ENCODE peak calls at places on chromosomes 3 and 15, in nine cellular contexts. S, H, A, K, G, D, N, U and E are unnamed samples.

GRCh38 chr3:191065183-191065805 is 133.7 kb upstream of the OSTN start:
- DNase-seq in A (no peak), G (no peak), U (no peak), K (no peak), N (peak; percentile 30), H (no peak), D (no peak), S (peak; percentile 80), E (no peak)

GRCh38 chr15:40016224-40016865 is 22.6 kb downstream of the SRP14 start:
- DNase-seq in G (no peak), H (no peak), U (no peak), N (peak; percentile 56), K (no peak), D (peak; percentile 34), A (no peak), S (peak; percentile 72), E (no peak)

GRCh38 chr15:69190091-69190490 is 29.7 kb downstream of the GLCE start:
- DNase-seq in D (no peak), K (no peak), U (no peak), N (no peak), H (no peak), S (no peak), A (no peak), G (no peak), E (no peak)

GRCh38 chr3:182618085-182618732 is 175.1 kb upstream of the ATP11B start:
- DNase-seq in H (peak; percentile 57), U (peak; percentile 37), A (peak; percentile 29), S (no peak), N (peak; percentile 47), D (no peak), K (peak; percentile 25), G (peak; percentile 15), E (no peak)

GRCh38 chr3:168330983-168331382 is 235.3 kb upstream of the GOLIM4 start:
- DNase-seq in D (no peak), A (no peak), K (no peak), G (no peak), U (no peak), H (no peak), N (no peak), S (no peak), E (no peak)

GRCh38 chr3:151916781-151917180 is 43.3 kb downstream of the SUCNR1 start:
- DNase-seq in N (no peak), K (no peak), H (no peak), G (no peak), S (no peak), D (no peak), U (no peak), A (no peak), E (no peak)

GRCh38 chr3:143924522-143925381 is 46.9 kb upstream of the DIPK2A start:
- DNase-seq in N (no peak), G (no peak), S (no peak), H (no peak), U (peak; percentile 38), K (no peak), D (no peak), A (no peak), E (no peak)

GRCh38 chr15:83854950-83855707 is 201.2 kb downstream of the ADAMTSL3 start:
- DNase-seq in D (peak; percentile 43), A (no peak), K (no peak), U (no peak), S (peak; percentile 41), G (no peak), N (no peak), H (no peak), E (no peak)

GRCh38 chr15:74238984-74239645 is 3.0 kb downstream of the CCDC33 start:
- DNase-seq in U (no peak), G (no peak), D (no peak), A (no peak), K (no peak), S (no peak), H (no peak), N (no peak), E (no peak)

GRCh38 chr15:35973019-35973418 is 427.1 kb upstream of the DPH6 start:
- DNase-seq in D (no peak), S (no peak), U (no peak), H (no peak), N (no peak), G (no peak), K (no peak), A (no peak), E (no peak)

GRCh38 chr3:144989756-144990155 is 1018.1 kb downstream of the DIPK2A start:
- DNase-seq in U (no peak), S (peak; percentile 0), K (no peak), G (no peak), H (no peak), N (peak; percentile 59), D (no peak), A (peak; percentile 70), E (no peak)

GRCh38 chr3:134387293-134387692 is 13.0 kb upstream of the AMOTL2 start:
- DNase-seq in G (no peak), H (no peak), U (no peak), K (no peak), D (no peak), N (no peak), S (no peak), A (no peak), E (no peak)

GRCh38 chr3:30774062-30774461 is 120.4 kb downstream of the GADL1 start:
- DNase-seq in H (no peak), S (no peak), D (no peak), A (no peak), N (no peak), K (no peak), G (no peak), U (no peak), E (no peak)

GRCh38 chr15:68272797-68273271 is 4.7 kb upstream of the FEM1B start:
- DNase-seq in A (no peak), U (no peak), N (peak; percentile 80), S (peak; percentile 86), K (peak; percentile 70), G (no peak), D (no peak), H (no peak), E (no peak)

GRCh38 chr3:194987571-194988494 is 283.1 kb downstream of the XXYLT1 start:
- DNase-seq in N (no peak), K (no peak), G (no peak), A (peak; percentile 55), D (no peak), U (no peak), H (no peak), S (peak; percentile 10), E (no peak)

GRCh38 chr3:52483577-52484495 is 11.3 kb upstream of the STAB1 start:
- DNase-seq in H (no peak), A (no peak), K (no peak), S (peak; percentile 68), D (no peak), N (no peak), U (no peak), G (no peak), E (no peak)

GRCh38 chr3:50627407-50628051 is 10.6 kb downstream of the MAPKAPK3 start:
- DNase-seq in S (peak; percentile 69), D (no peak), A (peak; percentile 72), K (peak; percentile 56), G (no peak), U (no peak), N (peak; percentile 78), H (peak; percentile 85), E (peak; percentile 33)

GRCh38 chr3:123202451-123202850 is 708 bp downstream of the SEC22A start:
- DNase-seq in H (peak; percentile 4), U (no peak), K (peak; percentile 14), A (peak; percentile 22), G (peak; percentile 9), S (peak; percentile 2), N (peak; percentile 3), D (no peak), E (peak; percentile 7)

GRCh38 chr3:141059816-141060215 is 8.7 kb downstream of the SPSB4 start:
- DNase-seq in H (no peak), U (no peak), G (no peak), D (no peak), N (no peak), S (no peak), K (no peak), A (no peak), E (no peak)

GRCh38 chr3:97102641-97103040 is 288.2 kb downstream of the EPHA6 start:
- DNase-seq in G (no peak), A (no peak), D (no peak), S (no peak), N (no peak), H (no peak), K (no peak), U (no peak), E (no peak)

GRCh38 chr3:52530918-52531635 is 2.6 kb downstream of the NT5DC2 start:
- DNase-seq in D (no peak), S (no peak), G (no peak), U (no peak), N (no peak), H (no peak), A (no peak), K (no peak), E (peak; percentile 9)

GRCh38 chr15:45588199-45588910 is 1.2 kb downstream of the BLOC1S6 start:
- DNase-seq in D (no peak), A (peak; percentile 16), N (peak; percentile 16), S (peak; percentile 41), U (peak; percentile 13), K (no peak), H (no peak), G (no peak), E (no peak)
- TF ChIP-seq CTCF in D (no peak), A (no peak), N (no peak), S (no peak), U (no peak), K (no peak), H (no peak), G (no peak), E (no peak)

GRCh38 chr3:157130881-157131251 is 29.1 kb downstream of the CCNL1 start:
- DNase-seq in H (no peak), A (no peak), K (no peak), S (no peak), G (no peak), D (no peak), U (no peak), N (no peak), E (no peak)
- TF ChIP-seq CTCF in H (no peak), A (no peak), K (no peak), S (no peak), G (no peak), D (no peak), U (no peak), N (no peak), E (peak; percentile 9)

DNA sequence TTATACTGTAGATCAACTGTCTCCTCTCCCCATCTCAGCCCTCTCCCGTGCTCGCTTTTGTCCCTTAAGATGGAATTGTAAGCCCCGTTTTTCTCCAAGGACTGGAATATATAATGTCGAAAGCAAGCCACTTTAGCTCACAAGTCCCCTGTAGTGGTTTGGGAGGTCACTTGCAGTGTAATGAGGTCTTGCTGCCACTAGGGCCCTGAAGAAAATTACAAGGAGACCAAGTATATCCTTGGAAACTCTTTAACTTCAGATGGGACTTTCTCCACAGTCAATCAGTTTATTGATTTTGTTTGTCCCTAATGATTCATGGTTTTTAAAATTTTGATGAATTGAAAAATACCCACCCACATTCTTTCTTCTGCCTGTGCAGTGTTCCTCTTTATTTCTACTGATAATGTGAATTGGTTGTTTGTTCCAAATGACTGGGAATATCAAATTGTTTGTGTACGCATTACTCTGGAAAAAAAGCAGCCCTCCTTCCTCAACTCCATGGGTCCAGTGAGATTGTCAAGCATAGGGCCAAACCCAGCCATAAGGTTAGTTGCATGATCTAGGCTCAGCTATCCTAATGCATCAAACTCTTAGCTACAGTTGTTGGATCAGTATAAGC is 294.8 kb downstream of the MCTP2 start:
- DNase-seq in U (no peak), H (no peak), K (peak; percentile 13), G (no peak), N (peak; percentile 18), S (no peak), A (peak; percentile 24), D (no peak), E (peak; percentile 9)
- TF ChIP-seq CTCF in U (peak; percentile 27), H (peak; percentile 47), K (no peak), G (peak; percentile 54), N (peak; percentile 50), S (no peak), A (peak; percentile 57), D (no peak), E (peak; percentile 74)

GRCh38 chr15:27059610-27060202 is 88.7 kb downstream of the GABRG3 start:
- DNase-seq in S (peak; percentile 11), K (peak; percentile 75), A (peak; percentile 56), G (peak; percentile 64), D (peak; percentile 2), N (peak; percentile 8), U (peak; percentile 15), H (peak; percentile 2), E (peak; percentile 80)
- TF ChIP-seq CTCF in S (peak; percentile 27), K (peak; percentile 55), A (peak; percentile 61), G (peak; percentile 74), D (peak; percentile 55), N (peak; percentile 18), U (peak; percentile 29), H (no peak), E (peak; percentile 93)